ENCODE peak calls at places on chromosomes 11 and 22, in four cellular contexts. One of them, this sample, is unnamed.

GRCh38 chr22:38335077-38335476 is 17.8 kb upstream of the CSNK1E start:
- DNase-seq in PC-3: peak; percentile 25
- DNase-seq in Karpas-422: no peak
- DNase-seq in SJSA1: no peak
- DNase-seq in this sample: no peak

GRCh38 chr11:108224366-108224765 is 1.5 kb downstream of the ATM start:
- DNase-seq in PC-3: no peak
- DNase-seq in Karpas-422: peak; percentile 77
- DNase-seq in SJSA1: no peak
- DNase-seq in this sample: no peak

GRCh38 chr22:22164541-22165272 is 79.9 kb upstream of the VPREB1 start:
- DNase-seq in PC-3: no peak
- DNase-seq in Karpas-422: peak; percentile 96
- DNase-seq in SJSA1: no peak
- DNase-seq in this sample: no peak

GRCh38 chr11:124586247-124586860 is 16.6 kb downstream of the OR8A1 start:
- DNase-seq in PC-3: peak; percentile 84
- DNase-seq in Karpas-422: peak; percentile 64
- DNase-seq in SJSA1: peak; percentile 37
- DNase-seq in this sample: peak; percentile 50

GRCh38 chr11:66204412-66204811 is 64.0 kb upstream of the RAB1B start:
- DNase-seq in PC-3: no peak
- DNase-seq in Karpas-422: no peak
- DNase-seq in SJSA1: no peak
- DNase-seq in this sample: no peak

GRCh38 chr11:78044706-78045105 is 19.0 kb upstream of the THRSP start:
- DNase-seq in PC-3: no peak
- DNase-seq in Karpas-422: no peak
- DNase-seq in SJSA1: no peak
- DNase-seq in this sample: no peak

GRCh38 chr22:50308597-50308935 is 1.1 kb upstream of the PLXNB2 start:
- DNase-seq in PC-3: no peak
- DNase-seq in Karpas-422: no peak
- DNase-seq in SJSA1: no peak
- DNase-seq in this sample: peak; percentile 82

GRCh38 chr11:86460461-86461404 is 86.0 kb downstream of the CCDC81 start:
- DNase-seq in PC-3: peak; percentile 7
- DNase-seq in Karpas-422: no peak
- DNase-seq in SJSA1: no peak
- DNase-seq in this sample: no peak

GRCh38 chr11:129639300-129639699 is 176.3 kb upstream of the TMEM45B start:
- DNase-seq in PC-3: peak; percentile 99
- DNase-seq in Karpas-422: no peak
- DNase-seq in SJSA1: peak; percentile 54
- DNase-seq in this sample: no peak

GRCh38 chr11:132082566-132082965 is 712.2 kb downstream of the NTM start:
- DNase-seq in PC-3: no peak
- DNase-seq in Karpas-422: no peak
- DNase-seq in SJSA1: no peak
- DNase-seq in this sample: no peak

GRCh38 chr11:59706518-59707285 is 6.9 kb downstream of the OR10V1 start:
- DNase-seq in PC-3: peak; percentile 90
- DNase-seq in Karpas-422: no peak
- DNase-seq in SJSA1: peak; percentile 86
- DNase-seq in this sample: no peak

GRCh38 chr22:39519681-39520053 is 695 bp upstream of the ATF4 start:
- DNase-seq in PC-3: peak; percentile 31
- DNase-seq in Karpas-422: peak; percentile 72
- DNase-seq in SJSA1: peak; percentile 70
- DNase-seq in this sample: peak; percentile 64

GRCh38 chr22:49566693-49567092 is 261.0 kb downstream of the BRD1 start:
- DNase-seq in PC-3: no peak
- DNase-seq in Karpas-422: no peak
- DNase-seq in SJSA1: peak; percentile 11
- DNase-seq in this sample: peak; percentile 23

GRCh38 chr11:109739374-109739773 is 317.4 kb downstream of the C11orf87 start:
- DNase-seq in PC-3: no peak
- DNase-seq in Karpas-422: no peak
- DNase-seq in SJSA1: no peak
- DNase-seq in this sample: no peak

GRCh38 chr11:134643519-134644042 is 231.5 kb upstream of the B3GAT1 start:
- DNase-seq in PC-3: no peak
- DNase-seq in Karpas-422: no peak
- DNase-seq in SJSA1: no peak
- DNase-seq in this sample: no peak

GRCh38 chr22:32723632-32724031 is 77.9 kb upstream of the TIMP3 start:
- DNase-seq in PC-3: no peak
- DNase-seq in Karpas-422: peak; percentile 51
- DNase-seq in SJSA1: peak; percentile 52
- DNase-seq in this sample: peak; percentile 79

GRCh38 chr11:64572143-64572542 is 18.9 kb upstream of the SLC22A12 start:
- DNase-seq in PC-3: no peak
- DNase-seq in Karpas-422: no peak
- DNase-seq in SJSA1: no peak
- DNase-seq in this sample: no peak
- H3K4me3 ChIP-seq in PC-3: no peak overlapping the region
- H3K4me3 ChIP-seq in Karpas-422: no peak overlapping the region
- H3K4me3 ChIP-seq in SJSA1: no peak overlapping the region
- H3K4me3 ChIP-seq in this sample: no peak overlapping the region

DNA sequence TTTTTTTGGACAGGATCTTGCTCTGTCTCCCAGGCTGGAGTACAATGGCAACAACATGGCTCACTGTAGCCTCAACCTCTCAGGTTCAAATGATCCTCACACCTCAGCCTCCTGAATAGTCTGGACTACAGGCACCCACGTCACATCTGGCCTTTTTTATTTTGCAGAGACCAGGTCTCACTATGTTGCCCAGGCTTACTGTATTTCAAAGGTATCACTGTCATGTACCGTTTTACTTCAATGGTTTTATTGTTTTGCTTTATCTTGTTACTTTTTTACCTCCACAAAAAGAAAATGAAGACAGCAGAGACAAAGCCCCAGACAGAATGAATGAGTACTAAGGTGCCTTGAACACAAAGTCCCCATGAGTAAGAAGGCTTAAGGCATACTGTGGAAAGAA is 5.1 kb downstream of the TCF20 start:
- DNase-seq in PC-3: no peak
- DNase-seq in Karpas-422: no peak
- DNase-seq in SJSA1: no peak
- DNase-seq in this sample: no peak
- H3K4me1 ChIP-seq in PC-3: peaks cover 8% of the 10 kb centered on the region
- H3K4me1 ChIP-seq in Karpas-422: peaks cover 68% of the 10 kb centered on the region
- H3K4me1 ChIP-seq in SJSA1: peaks cover 8% of the 10 kb centered on the region
- H3K4me1 ChIP-seq in this sample: peaks cover 8% of the 10 kb centered on the region

DNA sequence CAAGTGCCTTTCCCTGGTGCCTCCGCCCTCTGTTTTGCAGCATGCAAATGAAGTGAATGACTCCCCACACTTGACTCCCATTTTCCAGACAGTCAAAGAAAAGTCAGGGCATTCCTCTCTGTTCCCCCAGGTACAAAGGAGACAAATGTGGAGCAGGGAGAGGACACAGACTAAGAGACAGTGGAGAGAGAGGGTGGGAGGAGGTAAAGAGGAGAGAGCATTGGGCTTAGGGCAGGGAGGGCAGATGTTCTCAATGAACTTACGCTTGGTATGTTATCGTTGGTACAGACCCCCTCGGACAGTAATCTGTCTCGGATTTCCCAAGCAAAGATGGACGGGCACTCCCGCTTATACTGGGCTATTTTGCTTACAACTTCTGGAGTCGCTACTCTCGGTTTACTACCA is 9.8 kb downstream of the PAX6 start:
- DNase-seq in PC-3: no peak
- DNase-seq in Karpas-422: no peak
- DNase-seq in SJSA1: no peak
- DNase-seq in this sample: no peak
- H3K27me3 ChIP-seq in PC-3: no peaks in the 10 kb centered on the region
- H3K27me3 ChIP-seq in Karpas-422: no peaks in the 10 kb centered on the region
- H3K27me3 ChIP-seq in SJSA1: no peaks in the 10 kb centered on the region
- H3K27me3 ChIP-seq in this sample: peaks cover 98% of the 10 kb centered on the region

GRCh38 chr11:94169930-94170329 is 41.3 kb downstream of the PANX1 start:
- DNase-seq in PC-3: no peak
- DNase-seq in Karpas-422: no peak
- DNase-seq in SJSA1: no peak
- DNase-seq in this sample: no peak
- H3K4me3 ChIP-seq in PC-3: no peak overlapping the region
- H3K4me3 ChIP-seq in Karpas-422: no peak overlapping the region
- H3K4me3 ChIP-seq in SJSA1: no peak overlapping the region
- H3K4me3 ChIP-seq in this sample: no peak overlapping the region

DNA sequence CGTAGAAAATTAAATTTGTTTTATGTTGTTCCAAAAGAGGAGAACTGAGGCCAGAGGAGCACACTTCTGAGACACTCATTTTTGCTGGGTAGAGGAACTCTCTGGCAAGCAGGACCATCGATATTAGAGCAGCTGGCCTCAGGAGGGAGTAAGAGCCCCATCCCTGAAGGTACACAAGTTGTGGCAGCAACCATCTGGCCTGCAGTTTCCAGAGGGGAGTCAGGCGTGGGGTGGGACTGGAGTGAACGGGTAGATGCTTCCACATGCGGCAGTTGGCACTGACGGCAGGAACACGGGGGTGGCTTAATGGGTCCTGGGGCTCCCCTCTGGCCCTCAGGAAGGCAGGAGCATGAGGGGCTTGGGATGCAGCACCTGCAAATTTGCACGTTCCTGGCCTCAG is 13.2 kb upstream of the SSTR3 start:
- DNase-seq in PC-3: no peak
- DNase-seq in Karpas-422: peak; percentile 68
- DNase-seq in SJSA1: no peak
- DNase-seq in this sample: no peak
- H3K4me1 ChIP-seq in PC-3: peaks cover 25% of the 10 kb centered on the region
- H3K4me1 ChIP-seq in Karpas-422: peaks cover 22% of the 10 kb centered on the region
- H3K4me1 ChIP-seq in SJSA1: peaks cover 26% of the 10 kb centered on the region
- H3K4me1 ChIP-seq in this sample: no peaks in the 10 kb centered on the region

DNA sequence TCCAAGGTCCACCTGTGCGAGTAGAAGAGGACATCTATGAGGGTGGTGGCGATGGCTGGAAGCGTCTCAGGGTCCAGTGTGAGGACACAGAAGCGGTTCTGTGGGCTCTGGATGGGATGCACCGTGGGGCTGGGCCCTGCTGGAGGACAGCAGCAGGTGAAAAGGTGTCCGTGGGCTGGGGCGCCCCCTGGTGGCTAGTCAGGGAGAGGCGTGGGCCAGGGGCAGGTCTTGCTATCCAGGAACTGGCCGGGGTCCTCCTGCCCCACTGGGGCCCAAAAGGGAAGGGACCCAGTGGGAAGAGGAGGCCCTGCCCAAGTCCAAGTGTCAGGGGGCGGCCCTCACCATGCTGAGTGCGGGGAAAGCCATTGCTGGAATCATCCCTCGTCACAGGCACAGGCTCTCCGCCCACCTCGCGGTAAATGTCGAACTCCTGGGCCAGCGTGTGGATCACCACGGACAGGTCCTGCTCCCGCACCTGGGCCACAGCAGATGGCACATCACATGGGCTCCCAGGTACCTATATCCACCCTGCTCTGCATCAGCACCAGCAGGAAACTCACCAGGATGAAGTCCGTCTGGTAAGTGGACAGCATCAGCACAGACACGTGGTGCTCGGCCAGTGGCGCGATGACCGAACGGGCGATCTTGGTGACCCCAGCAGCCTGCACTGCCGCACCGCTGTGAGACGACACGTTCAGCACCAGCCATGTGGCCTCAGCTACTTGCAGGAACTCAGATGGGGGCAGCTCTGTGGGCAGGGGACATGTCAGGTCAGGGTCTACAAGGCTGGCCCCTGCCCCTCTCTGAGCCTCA is 2.3 kb downstream of the CASTOR1 start:
- DNase-seq in PC-3: peak; percentile 66
- DNase-seq in Karpas-422: peak; percentile 89
- DNase-seq in SJSA1: peak; percentile 78
- DNase-seq in this sample: peak; percentile 69
- H3K27me3 ChIP-seq in PC-3: no peaks in the 10 kb centered on the region
- H3K27me3 ChIP-seq in Karpas-422: no peaks in the 10 kb centered on the region
- H3K27me3 ChIP-seq in SJSA1: no peaks in the 10 kb centered on the region
- H3K27me3 ChIP-seq in this sample: no peaks in the 10 kb centered on the region

GRCh38 chr11:2302844-2303626 is 1.2 kb downstream of the TSPAN32 start:
- DNase-seq in PC-3: no peak
- DNase-seq in Karpas-422: no peak
- DNase-seq in SJSA1: peak; percentile 45
- DNase-seq in this sample: peak; percentile 54

GRCh38 chr11:2305140-2305861 is 3.5 kb downstream of the TSPAN32 start:
- DNase-seq in PC-3: peak; percentile 77
- DNase-seq in Karpas-422: peak; percentile 91
- DNase-seq in SJSA1: peak; percentile 93
- DNase-seq in this sample: peak; percentile 92

GRCh38 chr11:2304156-2305139 is 2.6 kb downstream of the TSPAN32 start:
- DNase-seq in PC-3: no peak
- DNase-seq in Karpas-422: no peak
- DNase-seq in SJSA1: peak; percentile 52
- DNase-seq in this sample: no peak

GRCh38 chr11:2302280-2302843 is 549 bp downstream of the TSPAN32 start:
- DNase-seq in PC-3: no peak
- DNase-seq in Karpas-422: no peak
- DNase-seq in SJSA1: peak; percentile 47
- DNase-seq in this sample: no peak

GRCh38 chr11:2303627-2304155 is 1.9 kb downstream of the TSPAN32 start:
- DNase-seq in PC-3: no peak
- DNase-seq in Karpas-422: no peak
- DNase-seq in SJSA1: peak; percentile 48
- DNase-seq in this sample: no peak
- H3K4me3 ChIP-seq in PC-3: no peak overlapping the region
- H3K4me3 ChIP-seq in Karpas-422: no peak overlapping the region
- H3K4me3 ChIP-seq in SJSA1: no peak overlapping the region
- H3K4me3 ChIP-seq in this sample: no peak overlapping the region

GRCh38 chr22:23179381-23180294 is 671 bp upstream of the BCR start:
- DNase-seq in PC-3: no peak
- DNase-seq in Karpas-422: peak; percentile 77
- DNase-seq in SJSA1: no peak
- DNase-seq in this sample: peak; percentile 62

GRCh38 chr22:23181763-23182288 is 1.5 kb downstream of the BCR start:
- DNase-seq in PC-3: no peak
- DNase-seq in Karpas-422: no peak
- DNase-seq in SJSA1: no peak
- DNase-seq in this sample: no peak

GRCh38 chr22:23178512-23179254 is 1.6 kb upstream of the BCR start:
- DNase-seq in PC-3: peak; percentile 68
- DNase-seq in Karpas-422: peak; percentile 83
- DNase-seq in SJSA1: peak; percentile 67
- DNase-seq in this sample: peak; percentile 78

GRCh38 chr22:23180893-23181762 is 819 bp downstream of the BCR start:
- DNase-seq in PC-3: peak; percentile 17
- DNase-seq in Karpas-422: no peak
- DNase-seq in SJSA1: no peak
- DNase-seq in this sample: peak; percentile 26

GRCh38 chr22:23180301-23180892 is at the start of gene BCR:
- DNase-seq in PC-3: peak; percentile 65
- DNase-seq in Karpas-422: peak; percentile 83
- DNase-seq in SJSA1: peak; percentile 64
- DNase-seq in this sample: peak; percentile 76
- H3K4me1 ChIP-seq in PC-3: peaks cover 38% of the 10 kb centered on the region
- H3K4me1 ChIP-seq in Karpas-422: peaks cover 54% of the 10 kb centered on the region
- H3K4me1 ChIP-seq in SJSA1: peaks cover 50% of the 10 kb centered on the region
- H3K4me1 ChIP-seq in this sample: peaks cover 34% of the 10 kb centered on the region

This sample was measured in psoas muscle.